ENCODE peak calls at places on chromosomes 6 and 20, in ten cellular contexts. T is spleen, V is sigmoid colon, F is transverse colon, J is vagina, E is IMR-90, I is prostate gland, Y is HepG2, S is H1, G is A549. M is an unnamed sample. For H3K9me3, the result is how much of the 10 kb centered on the place peaks cover.

GRCh38 chr6:20892365-20892764 is 358.1 kb downstream of the CDKAL1 start:
- DNase-seq in T (no peak), V (no peak), F (no peak), J (no peak), E (no peak), I (no peak), Y (no peak), S (no peak), G (no peak), M (no peak)

GRCh38 chr6:48978016-48978415 is 485.0 kb downstream of the MMUT start:
- DNase-seq in T (no peak), V (no peak), F (no peak), J (no peak), E (peak), I (no peak), Y (no peak), S (no peak), G (no peak), M (no peak)

GRCh38 chr6:141307309-141307998 is 825.3 kb upstream of the GJE1 start:
- DNase-seq in T (no peak), V (no peak), F (no peak), J (no peak), E (no peak), I (no peak), Y (no peak), S (no peak), G (no peak), M (no peak)

GRCh38 chr6:159985296-159985940 is 16.5 kb downstream of the IGF2R start:
- DNase-seq in T (no peak), V (no peak), F (no peak), J (no peak), E (peak), I (no peak), Y (no peak), S (no peak), G (no peak), M (no peak)

GRCh38 chr6:129644567-129645015 is 65.4 kb downstream of the ARHGAP18 start:
- DNase-seq in T (no peak), V (no peak), F (no peak), J (no peak), E (peak), I (no peak), Y (peak), S (no peak), G (no peak), M (no peak)

GRCh38 chr20:8212286-8212685 is 80.2 kb downstream of the PLCB1 start:
- DNase-seq in T (no peak), V (no peak), F (no peak), J (no peak), E (peak), I (no peak), Y (no peak), S (no peak), G (no peak), M (no peak)

GRCh38 chr6:159422041-159422984 is 253.1 kb downstream of the FNDC1 start:
- DNase-seq in T (no peak), V (no peak), F (no peak), J (peak), E (no peak), I (no peak), Y (no peak), S (no peak), G (no peak), M (no peak)

GRCh38 chr6:39804666-39805065 is 12.5 kb downstream of the DAAM2 start:
- DNase-seq in T (no peak), V (no peak), F (no peak), J (peak), E (peak), I (no peak), Y (no peak), S (no peak), G (no peak), M (no peak)

GRCh38 chr20:63522091-63522868 is 1.7 kb downstream of the PPDPF start:
- DNase-seq in T (peak), V (no peak), F (no peak), J (no peak), E (no peak), I (no peak), Y (no peak), S (peak), G (no peak), M (peak)

GRCh38 chr6:154292855-154293519 is 63.6 kb downstream of the IPCEF1 start:
- DNase-seq in T (no peak), V (no peak), F (no peak), J (no peak), E (peak), I (no peak), Y (no peak), S (no peak), G (peak), M (no peak)

GRCh38 chr20:46550441-46550840 is at the start of gene OCSTAMP:
- DNase-seq in T (no peak), V (no peak), F (no peak), J (no peak), E (no peak), I (no peak), Y (no peak), S (no peak), G (no peak), M (no peak)

DNA sequence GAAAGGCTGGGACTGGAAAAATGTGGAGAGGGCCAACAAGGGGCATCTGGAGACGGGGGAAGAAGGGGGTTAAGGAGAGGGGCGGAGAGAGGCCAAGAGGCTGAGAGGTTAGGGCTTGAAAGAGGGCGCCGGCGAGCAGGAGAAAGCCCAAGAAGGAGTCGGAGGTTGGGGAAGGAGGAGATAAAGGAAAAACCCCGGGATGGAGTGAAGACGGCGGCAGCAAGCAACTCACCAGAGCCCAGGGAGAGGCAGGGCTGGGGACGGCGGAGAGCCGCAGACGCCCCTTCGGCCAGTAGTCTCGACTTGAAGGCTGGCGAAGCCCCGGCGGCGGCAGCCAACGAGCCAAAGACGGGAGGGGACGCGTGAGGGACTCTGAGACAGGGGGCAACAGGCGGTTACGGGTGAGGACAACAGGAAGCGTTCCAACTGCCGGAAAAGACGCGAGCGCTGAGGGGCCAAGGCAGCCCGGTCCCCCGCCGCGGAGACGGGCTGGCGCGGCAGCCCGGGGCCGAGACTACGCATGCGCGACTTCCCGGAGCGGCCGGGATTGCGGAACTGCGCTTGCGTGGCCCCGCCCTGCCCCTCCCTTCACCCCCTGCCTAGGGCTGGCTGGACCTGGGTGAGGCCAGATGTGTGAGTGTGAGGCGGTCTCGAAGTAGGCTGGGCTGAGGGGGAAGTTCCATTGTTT is at the start of gene STK38:
- DNase-seq in T (peak), V (peak), F (peak), J (peak), E (peak), I (peak), Y (peak), S (peak), G (peak), M (peak)
- TF ChIP-seq POLR2A in T (no peak), V (peak), F (peak), J (peak), E (peak), I (peak), Y (peak), S (peak), G (peak), M (peak)

GRCh38 chr6:125124250-125124777 is 29.3 kb upstream of the TPD52L1 start:
- DNase-seq in T (no peak), V (no peak), F (no peak), J (no peak), E (no peak), I (no peak), Y (peak), S (no peak), G (no peak), M (peak)
- H3K4me3 ChIP-seq in T (no peak), V (no peak), F (no peak), J (no peak), E (no peak), I (no peak), Y (no peak), S (no peak), G (no peak), M (peak)

GRCh38 chr6:170137911-170138910 is 152.7 kb downstream of the DLL1 start:
- DNase-seq in T (peak), V (peak), F (no peak), J (no peak), E (no peak), I (no peak), Y (no peak), S (peak), G (no peak), M (peak)

GRCh38 chr6:170135821-170136471 is 154.9 kb downstream of the DLL1 start:
- DNase-seq in T (peak), V (peak), F (no peak), J (no peak), E (no peak), I (no peak), Y (no peak), S (no peak), G (no peak), M (peak)

GRCh38 chr6:170137176-170137891 is 153.5 kb downstream of the DLL1 start:
- DNase-seq in T (no peak), V (peak), F (peak), J (no peak), E (no peak), I (no peak), Y (no peak), S (peak), G (no peak), M (peak)

GRCh38 chr6:170135461-170135820 is 155.4 kb downstream of the DLL1 start:
- DNase-seq in T (peak), V (no peak), F (no peak), J (no peak), E (no peak), I (no peak), Y (no peak), S (no peak), G (no peak), M (peak)

GRCh38 chr6:170136541-170137175 is 154.2 kb downstream of the DLL1 start:
- DNase-seq in T (peak), V (peak), F (no peak), J (no peak), E (no peak), I (no peak), Y (no peak), S (no peak), G (no peak), M (peak)
- H3K9me3 ChIP-seq in T (under half), V (under half), F (under half), J (under half), E (under half), I (under half), Y (under half), S (under half), G (under half), M (under half)

DNA sequence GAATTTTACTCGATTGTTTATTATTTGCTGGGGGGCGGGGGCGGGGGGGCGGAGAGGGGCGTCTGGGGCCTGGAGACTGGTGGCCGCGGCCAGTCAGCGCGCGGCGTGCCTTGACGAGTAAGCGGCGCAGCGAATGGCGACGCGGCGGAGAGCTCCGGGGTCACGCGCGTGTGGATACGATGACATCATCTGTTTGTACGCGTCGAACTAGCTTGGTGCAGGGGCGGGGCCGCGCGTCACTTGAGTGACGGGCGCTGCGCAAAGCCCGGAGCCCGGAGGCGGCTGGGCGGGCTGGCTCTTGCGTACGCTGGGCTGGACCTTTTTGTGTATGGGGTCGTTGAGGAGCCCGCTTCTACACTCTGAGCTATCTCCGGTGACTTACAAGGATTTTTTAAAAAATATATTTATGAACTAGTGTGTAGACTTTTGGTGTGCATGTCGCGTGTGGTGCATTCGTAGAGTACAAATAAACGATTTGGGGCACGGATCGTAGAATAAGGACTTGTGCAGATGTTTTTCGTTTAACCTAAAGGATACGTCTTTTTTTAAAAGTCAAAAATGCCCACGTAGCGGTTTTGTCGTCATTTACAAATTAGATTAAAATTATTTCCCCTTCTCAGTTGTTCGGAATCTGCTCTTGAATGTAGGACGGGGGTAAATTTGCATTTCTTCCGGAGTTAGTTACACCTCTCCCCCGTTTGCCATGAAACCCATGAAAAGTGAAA is 2.2 kb upstream of the FOXO3 start:
- DNase-seq in T (peak), V (peak), F (peak), J (peak), E (peak), I (peak), Y (peak), S (peak), G (peak), M (peak)
- TF ChIP-seq POLR2A in T (peak), V (peak), F (no peak), J (peak), E (no peak), I (peak), Y (no peak), S (peak), G (no peak), M (peak)

GRCh38 chr6:98769546-98769945 is 64.8 kb upstream of the POU3F2 start:
- DNase-seq in T (no peak), V (no peak), F (no peak), J (no peak), E (peak), I (no peak), Y (peak), S (no peak), G (peak), M (no peak)

GRCh38 chr6:98759459-98759858 is 74.9 kb upstream of the POU3F2 start:
- DNase-seq in T (no peak), V (no peak), F (no peak), J (no peak), E (no peak), I (no peak), Y (no peak), S (no peak), G (no peak), M (no peak)

DNA sequence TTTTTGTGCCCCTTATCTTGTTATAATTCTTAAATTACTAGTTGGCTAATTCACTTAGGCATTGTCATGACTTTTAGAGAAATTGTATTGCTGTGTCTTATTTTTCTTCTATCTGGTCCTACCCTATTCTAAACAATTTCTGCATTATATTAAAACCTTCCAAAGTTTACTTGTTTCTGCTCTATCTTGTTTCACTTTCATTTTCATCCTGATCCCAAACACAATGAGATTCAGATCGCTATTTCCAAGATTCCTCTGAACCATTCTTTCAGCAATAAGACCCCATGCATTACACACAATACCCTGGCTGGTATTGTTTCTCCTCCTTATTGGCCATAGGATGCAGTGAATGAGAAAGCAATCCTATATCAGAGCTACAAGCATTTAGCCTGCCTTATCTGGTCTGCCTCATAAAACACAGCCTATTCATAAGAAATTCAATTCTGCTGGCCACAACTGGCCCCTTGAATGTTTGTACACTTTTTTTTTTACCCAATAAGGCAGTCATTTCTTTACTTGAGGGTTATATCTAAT is 69.9 kb upstream of the POU3F2 start:
- DNase-seq in T (no peak), V (no peak), F (no peak), J (no peak), E (peak), I (no peak), Y (no peak), S (no peak), G (no peak), M (no peak)
- H3K4me3 ChIP-seq in T (peak), V (peak), F (no peak), J (no peak), E (peak), I (no peak), Y (peak), S (no peak), G (no peak), M (peak)

GRCh38 chr6:170026272-170027110 is 264.4 kb downstream of the DLL1 start:
- DNase-seq in T (peak), V (peak), F (peak), J (peak), E (no peak), I (peak), Y (no peak), S (no peak), G (no peak), M (peak)
- H3K9me3 ChIP-seq in T (under half), V (under half), F (under half), J (under half), E (under half), I (under half), Y (under half), S (under half), G (under half), M (under half)

GRCh38 chr6:139252018-139252390 is 39.8 kb downstream of the TXLNB start:
- DNase-seq in T (no peak), V (no peak), F (no peak), J (no peak), E (no peak), I (no peak), Y (no peak), S (no peak), G (no peak), M (no peak)
- TF ChIP-seq POLR2A in T (no peak), V (no peak), F (no peak), J (no peak), E (no peak), I (no peak), Y (no peak), S (no peak), G (no peak), M (no peak)

GRCh38 chr6:36759177-36759757 is 61.6 kb downstream of the RAB44 start:
- DNase-seq in T (peak), V (peak), F (peak), J (no peak), E (peak), I (peak), Y (peak), S (peak), G (peak), M (peak)
- H3K4me3 ChIP-seq in T (no peak), V (no peak), F (no peak), J (no peak), E (no peak), I (no peak), Y (no peak), S (no peak), G (no peak), M (no peak)

GRCh38 chr20:43911066-43911465 is 3.6 kb upstream of the TOX2 start:
- DNase-seq in T (no peak), V (no peak), F (no peak), J (peak), E (peak), I (no peak), Y (no peak), S (no peak), G (no peak), M (no peak)

GRCh38 chr20:43910564-43910963 is 4.1 kb upstream of the TOX2 start:
- DNase-seq in T (no peak), V (no peak), F (no peak), J (no peak), E (no peak), I (no peak), Y (no peak), S (no peak), G (no peak), M (no peak)

GRCh38 chr20:43906505-43907034 is 8.1 kb upstream of the TOX2 start:
- DNase-seq in T (no peak), V (no peak), F (no peak), J (no peak), E (no peak), I (no peak), Y (no peak), S (no peak), G (no peak), M (no peak)

GRCh38 chr20:43909720-43910119 is 4.9 kb upstream of the TOX2 start:
- DNase-seq in T (no peak), V (no peak), F (no peak), J (no peak), E (no peak), I (no peak), Y (no peak), S (no peak), G (no peak), M (no peak)

GRCh38 chr20:43909211-43909610 is 5.4 kb upstream of the TOX2 start:
- DNase-seq in T (no peak), V (no peak), F (no peak), J (no peak), E (no peak), I (no peak), Y (no peak), S (no peak), G (no peak), M (no peak)
- H3K9me3 ChIP-seq in T (under half), V (under half), F (under half), J (under half), E (under half), I (under half), Y (under half), S (under half), G (under half), M (under half)

GRCh38 chr20:49892260-49893216 is 22.8 kb downstream of the SPATA2 start:
- DNase-seq in T (peak), V (peak), F (no peak), J (no peak), E (no peak), I (no peak), Y (no peak), S (no peak), G (no peak), M (peak)
- TF ChIP-seq POLR2A in T (no peak), V (no peak), F (no peak), J (no peak), E (no peak), I (no peak), Y (no peak), S (no peak), G (no peak), M (no peak)